ENCODE peak calls at places on chromosome 1, in eight cellular contexts. Y, U, S, H, G, E, W and Z are unnamed samples.

GRCh38 chr1:83555871-83556270 is 443.1 kb downstream of the TTLL7 start:
- DNase-seq in Y (no peak), U (no peak), S (no peak), H (no peak), G (no peak), E (no peak), W (no peak), Z (peak)

GRCh38 chr1:226642421-226642820 is 93.9 kb downstream of the STUM start:
- DNase-seq in Y (no peak), U (no peak), S (no peak), H (no peak), G (no peak), E (no peak), W (no peak), Z (no peak)

GRCh38 chr1:1356166-1356795 is 2.1 kb downstream of the MXRA8 start:
- DNase-seq in Y (peak), U (no peak), S (no peak), H (no peak), G (no peak), E (no peak), W (no peak), Z (no peak)

GRCh38 chr1:8040586-8040985 is 14.5 kb upstream of the ERRFI1 start:
- DNase-seq in Y (peak), U (no peak), S (no peak), H (peak), G (peak), E (peak), W (peak), Z (peak)

GRCh38 chr1:246269466-246269865 is 237.6 kb downstream of the SMYD3 start:
- DNase-seq in Y (no peak), U (no peak), S (no peak), H (no peak), G (no peak), E (no peak), W (no peak), Z (no peak)

GRCh38 chr1:173362543-173362942 is 114.6 kb upstream of the PRDX6 start:
- DNase-seq in Y (no peak), U (no peak), S (no peak), H (no peak), G (no peak), E (no peak), W (no peak), Z (no peak)

GRCh38 chr1:99361406-99361805 is 97.1 kb downstream of the PLPPR4 start:
- DNase-seq in Y (no peak), U (no peak), S (no peak), H (no peak), G (no peak), E (no peak), W (no peak), Z (no peak)

GRCh38 chr1:225426395-225427248 is 1.2 kb downstream of the LBR start:
- DNase-seq in Y (no peak), U (peak), S (peak), H (no peak), G (no peak), E (no peak), W (peak), Z (peak)

GRCh38 chr1:233815865-233816264 is 88.6 kb upstream of the SLC35F3 start:
- DNase-seq in Y (no peak), U (no peak), S (no peak), H (no peak), G (no peak), E (no peak), W (no peak), Z (no peak)

GRCh38 chr1:43238104-43238503 is 31.7 kb upstream of the TMEM125 start:
- DNase-seq in Y (peak), U (peak), S (peak), H (no peak), G (peak), E (peak), W (peak), Z (peak)

GRCh38 chr1:181073638-181074037 is 14.9 kb upstream of the IER5 start:
- DNase-seq in Y (no peak), U (no peak), S (no peak), H (no peak), G (no peak), E (no peak), W (peak), Z (no peak)

GRCh38 chr1:8870118-8870517 is 8.4 kb downstream of the ENO1 start:
- DNase-seq in Y (no peak), U (no peak), S (no peak), H (no peak), G (no peak), E (no peak), W (no peak), Z (no peak)

GRCh38 chr1:180923024-180923841 is 10.5 kb downstream of the KIAA1614 start:
- DNase-seq in Y (no peak), U (no peak), S (peak), H (no peak), G (no peak), E (no peak), W (peak), Z (peak)

GRCh38 chr1:103514920-103515503 is 10.5 kb upstream of the RNPC3 start:
- DNase-seq in Y (no peak), U (peak), S (peak), H (no peak), G (no peak), E (no peak), W (peak), Z (no peak)

GRCh38 chr1:211738709-211739301 is 63.4 kb upstream of the NEK2 start:
- DNase-seq in Y (no peak), U (no peak), S (no peak), H (no peak), G (no peak), E (no peak), W (no peak), Z (peak)

GRCh38 chr1:165747632-165748452 is 20.8 kb downstream of the TMCO1 start:
- DNase-seq in Y (no peak), U (no peak), S (no peak), H (no peak), G (no peak), E (no peak), W (no peak), Z (no peak)

GRCh38 chr1:24282491-24282890 is 36.7 kb upstream of the GRHL3 start:
- DNase-seq in Y (no peak), U (no peak), S (no peak), H (no peak), G (no peak), E (no peak), W (no peak), Z (no peak)

GRCh38 chr1:225748479-225748878 is 29.1 kb upstream of the SRP9 start:
- DNase-seq in Y (no peak), U (no peak), S (no peak), H (no peak), G (no peak), E (no peak), W (no peak), Z (no peak)

GRCh38 chr1:218299416-218299815 is 14.3 kb downstream of the RRP15 start:
- DNase-seq in Y (no peak), U (peak), S (peak), H (no peak), G (no peak), E (no peak), W (peak), Z (no peak)

GRCh38 chr1:173757666-173758065 is 42.9 kb downstream of the KLHL20 start:
- DNase-seq in Y (no peak), U (no peak), S (no peak), H (no peak), G (no peak), E (no peak), W (no peak), Z (no peak)

GRCh38 chr1:203428981-203429599 is 46.5 kb upstream of the PRELP start:
- DNase-seq in Y (no peak), U (no peak), S (no peak), H (no peak), G (no peak), E (no peak), W (no peak), Z (peak)

GRCh38 chr1:184647471-184647870 is 107.2 kb downstream of the EDEM3 start:
- DNase-seq in Y (no peak), U (no peak), S (no peak), H (no peak), G (no peak), E (no peak), W (no peak), Z (no peak)

GRCh38 chr1:111862599-111862998 is 106.9 kb downstream of the DDX20 start:
- DNase-seq in Y (peak), U (no peak), S (no peak), H (no peak), G (peak), E (no peak), W (no peak), Z (no peak)

GRCh38 chr1:203129501-203130231 is 2.1 kb downstream of the ADORA1 start:
- DNase-seq in Y (peak), U (peak), S (no peak), H (peak), G (peak), E (peak), W (no peak), Z (peak)

GRCh38 chr1:240797050-240797449 is 185.1 kb upstream of the GREM2 start:
- DNase-seq in Y (no peak), U (no peak), S (no peak), H (no peak), G (no peak), E (no peak), W (no peak), Z (no peak)

GRCh38 chr1:3690282-3691065 is 38.2 kb downstream of the TP73 start:
- DNase-seq in Y (no peak), U (no peak), S (no peak), H (no peak), G (no peak), E (no peak), W (no peak), Z (no peak)

GRCh38 chr1:232769718-232770117 is 35.5 kb upstream of the MAP10 start:
- DNase-seq in Y (no peak), U (no peak), S (no peak), H (no peak), G (no peak), E (no peak), W (peak), Z (no peak)